ENCODE peak calls at places on chromosomes 2 and 18, in five cellular contexts. U, F, V, R and M are unnamed samples.

GRCh38 chr2:199988176-199988575 is 32.8 kb downstream of the MAIP1 start:
- DNase-seq in U (no peak), F (no peak), R (peak; percentile 45), V (no peak), M (no peak)

GRCh38 chr2:2507471-2507997 is 176.5 kb upstream of the MYT1L start:
- DNase-seq in F (no peak), V (no peak), U (no peak), R (peak; percentile 15), M (no peak)

GRCh38 chr2:10970666-10971065 is 58.9 kb downstream of the KCNF1 start:
- DNase-seq in U (no peak), R (no peak), V (no peak), F (no peak), M (no peak)

GRCh38 chr2:28613616-28614501 is 118.0 kb downstream of the PLB1 start:
- DNase-seq in U (peak; percentile 47), V (no peak), R (no peak), F (peak; percentile 100), M (peak; percentile 84)

GRCh38 chr2:195151711-195152110 is 505.3 kb upstream of the SLC39A10 start:
- DNase-seq in F (no peak), R (no peak), U (no peak), V (no peak), M (no peak)

GRCh38 chr2:191486584-191487320 is 191.2 kb upstream of the NABP1 start:
- DNase-seq in F (peak; percentile 99), R (no peak), U (peak; percentile 84), V (no peak), M (peak; percentile 96)

GRCh38 chr2:86203614-86204013 is 4.4 kb downstream of the MRPL35 start:
- DNase-seq in V (no peak), R (no peak), F (no peak), U (no peak), M (no peak)

GRCh38 chr2:119469661-119470297 is 38.1 kb downstream of the TMEM37 start:
- DNase-seq in R (no peak), U (no peak), V (no peak), F (no peak), M (no peak)

GRCh38 chr2:240229603-240230423 is 89.4 kb upstream of the OTOS start:
- DNase-seq in R (no peak), V (no peak), U (no peak), F (peak; percentile 18), M (no peak)

GRCh38 chr2:20615046-20615465 is 35.8 kb downstream of the HS1BP3 start:
- DNase-seq in R (no peak), V (no peak), F (no peak), U (no peak), M (no peak)

GRCh38 chr18:57110295-57110694 is 36.6 kb upstream of the BOD1L2 start:
- DNase-seq in U (no peak), V (no peak), F (no peak), R (no peak), M (peak; percentile 50)

GRCh38 chr2:9234680-9235387 is 28.2 kb downstream of the ASAP2 start:
- DNase-seq in V (no peak), U (peak; percentile 86), R (peak; percentile 33), F (peak; percentile 94), M (peak; percentile 100)

GRCh38 chr2:62150597-62151305 is 45.2 kb upstream of the B3GNT2 start:
- DNase-seq in R (no peak), V (no peak), U (no peak), F (no peak), M (no peak)

GRCh38 chr18:78913830-78914585 is 65.6 kb upstream of the SALL3 start:
- DNase-seq in U (no peak), V (no peak), F (no peak), R (no peak), M (no peak)

GRCh38 chr2:107681946-107682345 is 144.7 kb upstream of the RGPD4 start:
- DNase-seq in F (no peak), U (no peak), V (peak; percentile 40), R (no peak), M (no peak)

GRCh38 chr2:26462511-26463251 is 15.2 kb downstream of the OTOF start:
- DNase-seq in F (peak; percentile 26), U (peak; percentile 60), R (peak; percentile 18), V (peak; percentile 71), M (peak; percentile 36)

GRCh38 chr2:36329251-36329650 is 26.3 kb upstream of the CRIM1 start:
- DNase-seq in U (no peak), R (no peak), V (no peak), F (no peak), M (no peak)

GRCh38 chr2:101311390-101312019 is 3.0 kb upstream of the RNF149 start:
- DNase-seq in V (no peak), R (no peak), F (no peak), U (no peak), M (no peak)